ENCODE peak calls at places on chromosome 16, in five cellular contexts. R, S, M, V and X are unnamed samples.

GRCh38 chr16:24382929-24383328 is 126.8 kb downstream of the CACNG3 start:
- DNase-seq in R (no peak), S (no peak), V (no peak), M (no peak), X (no peak)

GRCh38 chr16:58021661-58022551 is 3.6 kb upstream of the MMP15 start:
- DNase-seq in V (no peak), S (no peak), R (no peak), M (no peak), X (no peak)

GRCh38 chr16:84844561-84845495 is 25.0 kb downstream of the CRISPLD2 start:
- DNase-seq in M (no peak), S (no peak), R (no peak), V (no peak), X (no peak)

GRCh38 chr16:88803264-88803987 is at the start of gene CDT1:
- DNase-seq in V (peak), R (peak), S (no peak), M (peak), X (no peak)

GRCh38 chr16:24208710-24209109 is 47.4 kb upstream of the CACNG3 start:
- DNase-seq in V (no peak), S (no peak), M (no peak), R (no peak), X (no peak)

GRCh38 chr16:12601290-12601900 is 202.3 kb downstream of the CPPED1 start:
- DNase-seq in M (no peak), R (no peak), V (no peak), S (no peak), X (no peak)

GRCh38 chr16:80994451-80994850 is 12.2 kb downstream of the CMC2 start:
- DNase-seq in M (no peak), R (no peak), S (no peak), V (no peak), X (no peak)

GRCh38 chr16:63129411-63130125 is 1093.3 kb upstream of the CDH8 start:
- DNase-seq in R (no peak), V (no peak), S (no peak), M (peak), X (no peak)

GRCh38 chr16:46911038-46911437 is 26.9 kb downstream of the GPT2 start:
- DNase-seq in S (peak), V (no peak), M (no peak), R (no peak), X (no peak)

GRCh38 chr16:87052506-87052905 is 264.7 kb downstream of the C16orf95 start:
- DNase-seq in M (peak), V (no peak), R (no peak), S (no peak), X (no peak)

GRCh38 chr16:87050142-87050541 is 267.1 kb downstream of the C16orf95 start:
- DNase-seq in M (no peak), S (no peak), R (no peak), V (no peak), X (no peak)

GRCh38 chr16:87054154-87054553 is 263.0 kb downstream of the C16orf95 start:
- DNase-seq in R (no peak), M (no peak), S (no peak), V (no peak), X (no peak)

GRCh38 chr16:87053016-87053982 is 263.9 kb downstream of the C16orf95 start:
- DNase-seq in V (no peak), M (peak), R (no peak), S (no peak), X (no peak)

DNA sequence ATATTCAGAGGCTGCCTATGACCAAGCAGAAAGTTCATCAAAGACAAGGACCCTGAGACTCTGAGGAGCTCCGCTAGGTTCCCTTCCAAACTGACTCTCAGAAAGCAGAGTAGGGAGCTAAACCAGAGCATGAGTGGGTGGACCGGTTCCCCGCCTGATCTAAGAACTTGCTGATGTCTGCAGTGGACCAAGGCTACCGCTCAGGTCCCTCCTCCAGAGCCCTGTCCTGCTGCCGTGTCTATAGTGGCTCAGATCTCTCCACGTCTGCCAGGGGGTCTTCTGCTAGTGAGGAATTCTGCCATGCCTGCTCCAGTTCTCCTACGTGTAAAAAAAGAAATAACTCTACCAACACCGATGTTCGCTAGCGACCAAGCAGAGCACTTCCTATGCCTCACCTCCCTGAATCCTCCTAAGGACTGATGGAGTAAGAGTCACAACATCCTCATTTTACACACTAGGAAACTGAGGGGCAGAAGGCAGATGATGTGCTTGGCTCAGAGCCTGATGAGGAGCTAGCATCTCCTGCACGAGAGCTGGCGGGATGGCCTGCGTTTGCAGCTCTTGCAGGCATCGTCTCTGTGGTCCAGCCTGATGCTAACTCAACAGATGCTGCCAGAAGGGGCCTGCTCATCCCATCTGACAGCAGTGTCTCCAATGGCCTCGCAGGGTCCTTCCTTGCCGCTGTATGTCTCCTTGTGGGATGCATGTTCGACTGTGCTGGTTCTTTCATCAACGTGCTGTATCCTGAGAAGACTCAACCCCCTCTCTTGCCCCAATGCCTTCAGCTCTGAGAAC is 265.5 kb downstream of the C16orf95 start:
- DNase-seq in M (no peak), S (no peak), V (no peak), R (no peak), X (no peak)
- TF ChIP-seq SIN3A in M (no peak), S (no peak), V (no peak), R (no peak), X (no peak)

GRCh38 chr16:75206749-75207451 is at the start of gene CTRB2:
- DNase-seq in M (no peak), R (no peak), S (no peak), V (no peak), X (no peak)
- TF ChIP-seq POLR2AphosphoS5 in M (no peak), R (no peak), S (no peak), V (no peak), X (no peak)

GRCh38 chr16:65333298-65333697 is 211.4 kb upstream of the CDH11 start:
- DNase-seq in R (no peak), V (no peak), S (no peak), M (no peak), X (no peak)

GRCh38 chr16:65339062-65339461 is 217.2 kb upstream of the CDH11 start:
- DNase-seq in M (no peak), S (no peak), V (no peak), R (no peak), X (no peak)

DNA sequence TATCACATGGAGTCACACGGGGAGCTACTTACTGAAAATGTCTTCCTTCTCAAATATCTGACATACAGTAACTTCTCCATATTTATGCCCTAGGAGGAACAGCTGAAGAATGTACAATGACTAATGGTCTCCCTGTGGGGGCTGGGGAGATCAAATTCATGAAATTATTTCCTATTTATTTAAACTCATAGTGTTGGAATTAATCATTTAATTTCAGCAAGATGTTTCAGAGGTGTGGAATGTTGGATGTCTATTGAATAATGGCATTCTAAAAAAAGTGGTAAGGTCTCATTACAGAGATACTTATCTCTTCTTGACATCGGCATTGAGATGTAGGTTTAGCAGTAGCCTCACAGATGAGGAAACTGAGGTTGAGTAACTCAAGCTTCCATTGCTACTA is 214.3 kb upstream of the CDH11 start:
- DNase-seq in S (no peak), V (no peak), R (no peak), M (no peak), X (no peak)
- H3K4me3 ChIP-seq in S (no peak), V (no peak), R (no peak), M (no peak), X (no peak)

GRCh38 chr16:67462279-67462655 is 18.7 kb downstream of the ATP6V0D1 start:
- DNase-seq in V (no peak), R (no peak), M (no peak), S (no peak), X (no peak)

GRCh38 chr16:67463059-67463458 is 17.9 kb downstream of the ATP6V0D1 start:
- DNase-seq in M (no peak), V (no peak), R (no peak), S (no peak), X (no peak)

GRCh38 chr16:67460961-67461360 is 20.0 kb downstream of the ATP6V0D1 start:
- DNase-seq in R (no peak), V (no peak), M (no peak), S (no peak), X (no peak)

GRCh38 chr16:67460168-67460567 is 20.8 kb downstream of the ATP6V0D1 start:
- DNase-seq in S (no peak), M (peak), V (no peak), R (no peak), X (no peak)

DNA sequence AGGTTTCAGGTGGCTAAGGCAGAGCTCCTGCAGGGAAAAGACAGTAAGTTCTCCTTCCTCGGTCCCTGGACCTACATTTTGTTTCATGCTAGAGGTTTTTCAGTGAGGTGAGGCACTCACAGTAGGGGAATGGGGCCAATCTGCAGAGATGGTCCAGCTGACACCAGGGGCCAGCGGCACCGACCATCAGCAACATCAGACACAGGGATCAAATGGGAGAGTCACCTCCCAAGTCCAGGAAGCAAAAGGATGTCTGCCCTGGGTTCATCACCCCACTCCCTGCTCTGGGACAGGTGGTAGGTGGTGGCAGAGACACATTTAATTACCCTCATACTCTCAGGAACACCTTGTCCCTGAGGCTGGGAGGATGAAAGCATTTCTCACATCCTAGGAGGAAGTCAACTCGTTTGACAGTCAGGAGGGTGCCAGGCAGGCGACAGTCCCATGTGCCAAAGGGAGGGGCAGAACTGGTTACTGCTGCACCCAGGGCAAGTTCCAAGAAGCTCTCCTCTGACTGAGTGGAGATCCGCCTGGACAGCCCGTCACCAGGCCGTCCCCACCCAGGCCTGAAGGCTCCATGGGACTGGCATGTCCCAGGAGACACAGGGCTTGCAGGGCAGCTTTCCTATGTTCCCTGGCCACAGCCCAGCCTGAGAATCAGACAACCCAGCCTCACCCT is 19.2 kb downstream of the ATP6V0D1 start:
- DNase-seq in R (no peak), V (no peak), S (no peak), M (no peak), X (no peak)
- TF ChIP-seq SIN3A in R (no peak), V (no peak), S (no peak), M (no peak), X (no peak)

GRCh38 chr16:10561425-10561824 is 19.0 kb downstream of the EMP2 start:
- DNase-seq in M (no peak), R (no peak), V (no peak), S (no peak), X (no peak)

GRCh38 chr16:10558305-10558704 is 22.1 kb downstream of the EMP2 start:
- DNase-seq in V (no peak), M (no peak), R (no peak), S (no peak), X (no peak)

GRCh38 chr16:10561001-10561400 is 19.4 kb downstream of the EMP2 start:
- DNase-seq in R (no peak), M (no peak), V (no peak), S (no peak), X (no peak)

GRCh38 chr16:10557750-10558149 is 22.6 kb downstream of the EMP2 start:
- DNase-seq in R (no peak), S (no peak), V (no peak), M (no peak), X (no peak)

GRCh38 chr16:10558746-10559641 is 21.4 kb downstream of the EMP2 start:
- DNase-seq in S (no peak), V (no peak), M (no peak), R (no peak), X (no peak)
- TF ChIP-seq POLR2AphosphoS5 in S (no peak), V (no peak), M (no peak), R (no peak), X (no peak)